ENCODE peak calls at places on chromosomes 1 and 21, in nine cellular contexts. N is tibial nerve, J is PC-3, D is tibial artery, L is colonic mucosa, Y is psoas muscle, F is OCI-LY7, S is neural progenitor cell, B is HCT116. E is an unnamed sample.
A peak's percentile ranks its signal among the peaks of the same experiment; 100 is the strongest.

GRCh38 chr1:85452859-85453430 is 12.0 kb downstream of the DDAH1 start:
- DNase-seq in N (no peak), J (no peak), D (no peak), L (no peak), Y (no peak), F (no peak), S (no peak), B (no peak), E (no peak)

GRCh38 chr1:168114845-168115244 is 21.9 kb downstream of the GPR161 start:
- DNase-seq in N (no peak), J (no peak), D (no peak), L (peak; percentile 54), Y (no peak), F (no peak), S (no peak), B (no peak), E (no peak)

GRCh38 chr1:110645962-110646735 is 28.6 kb downstream of the KCNA3 start:
- DNase-seq in N (no peak), J (peak; percentile 78), D (no peak), L (no peak), Y (no peak), F (no peak), S (no peak), B (no peak), E (no peak)

GRCh38 chr1:219659682-219660081 is 46.8 kb upstream of the ZC3H11B start:
- DNase-seq in N (no peak), J (peak; percentile 48), D (no peak), L (no peak), Y (no peak), F (no peak), S (no peak), B (no peak), E (no peak)

GRCh38 chr21:39531777-39532333 is 80.1 kb downstream of the SH3BGR start:
- DNase-seq in N (no peak), J (peak; percentile 14), D (no peak), L (no peak), Y (no peak), F (no peak), S (no peak), B (peak; percentile 7), E (no peak)

GRCh38 chr1:42333662-42334239 is 1.3 kb downstream of the FOXJ3 start:
- DNase-seq in N (no peak), J (peak; percentile 4), D (no peak), L (no peak), Y (no peak), F (peak; percentile 10), S (peak; percentile 18), B (no peak), E (no peak)

GRCh38 chr1:200337410-200337809 is 72.4 kb downstream of the ZNF281 start:
- DNase-seq in N (no peak), J (no peak), D (no peak), L (no peak), Y (no peak), F (peak; percentile 24), S (no peak), B (no peak), E (no peak)

GRCh38 chr21:36255650-36256047 is 64.3 kb upstream of the MORC3 start:
- DNase-seq in N (no peak), J (no peak), D (no peak), L (no peak), Y (no peak), F (peak; percentile 78), S (no peak), B (no peak), E (no peak)

GRCh38 chr1:81125672-81126071 is 675.1 kb upstream of the ADGRL2 start:
- DNase-seq in N (no peak), J (no peak), D (no peak), L (no peak), Y (no peak), F (no peak), S (no peak), B (no peak), E (no peak)

GRCh38 chr1:212914789-212915188 is 35.6 kb upstream of the VASH2 start:
- DNase-seq in N (no peak), J (no peak), D (no peak), L (no peak), Y (no peak), F (no peak), S (peak; percentile 37), B (no peak), E (no peak)

GRCh38 chr1:112417985-112418607 is 22.1 kb downstream of the CTTNBP2NL start:
- DNase-seq in N (no peak), J (no peak), D (no peak), L (no peak), Y (no peak), F (no peak), S (no peak), B (no peak), E (no peak)

GRCh38 chr1:20836230-20836629 is 49.1 kb upstream of the HP1BP3 start:
- DNase-seq in N (no peak), J (no peak), D (no peak), L (no peak), Y (no peak), F (no peak), S (no peak), B (no peak), E (no peak)

GRCh38 chr1:212700597-212700891 is 904 bp upstream of the BATF3 start:
- DNase-seq in N (no peak), J (no peak), D (no peak), L (peak; percentile 38), Y (no peak), F (no peak), S (no peak), B (no peak), E (no peak)

GRCh38 chr1:62381831-62382505 is 54.9 kb upstream of the USP1 start:
- DNase-seq in N (no peak), J (no peak), D (no peak), L (no peak), Y (no peak), F (no peak), S (no peak), B (no peak), E (no peak)

GRCh38 chr1:174726167-174726879 is 273.4 kb upstream of the CACYBP start:
- DNase-seq in N (no peak), J (peak; percentile 37), D (no peak), L (no peak), Y (no peak), F (peak; percentile 60), S (peak; percentile 39), B (peak; percentile 10), E (no peak)

GRCh38 chr1:9728451-9729295 is 77.1 kb downstream of the PIK3CD start:
- DNase-seq in N (no peak), J (no peak), D (no peak), L (no peak), Y (no peak), F (no peak), S (no peak), B (no peak), E (no peak)

GRCh38 chr1:9724706-9725476 is 73.4 kb downstream of the PIK3CD start:
- DNase-seq in N (no peak), J (peak; percentile 74), D (peak; percentile 46), L (peak; percentile 65), Y (no peak), F (peak; percentile 78), S (peak; percentile 80), B (peak; percentile 33), E (peak; percentile 59)

GRCh38 chr1:9723926-9724325 is 72.4 kb downstream of the PIK3CD start:
- DNase-seq in N (no peak), J (no peak), D (no peak), L (no peak), Y (no peak), F (no peak), S (no peak), B (no peak), E (no peak)

GRCh38 chr1:9726905-9727595 is 75.5 kb downstream of the PIK3CD start:
- DNase-seq in N (no peak), J (no peak), D (no peak), L (no peak), Y (no peak), F (no peak), S (no peak), B (no peak), E (no peak)

DNA sequence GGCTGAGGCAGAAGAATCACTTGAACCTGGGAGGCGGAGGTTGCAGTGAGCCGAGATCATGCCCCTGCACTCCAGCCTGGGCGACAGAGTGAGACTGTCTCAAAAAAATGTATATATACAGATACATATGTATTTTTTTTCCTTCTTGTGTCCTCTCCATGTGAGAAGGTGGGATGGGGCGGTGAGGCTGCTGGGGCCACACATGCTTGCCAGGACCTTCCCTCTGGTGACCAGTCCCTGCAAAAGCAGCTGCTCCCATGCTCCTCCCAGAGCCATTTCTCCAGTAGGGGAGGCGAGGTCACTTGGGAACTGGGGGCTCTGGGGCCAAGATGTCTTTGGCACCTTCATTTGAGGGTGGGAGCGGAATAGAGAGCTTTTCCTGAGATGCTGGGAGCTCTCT is 74.9 kb downstream of the PIK3CD start:
- DNase-seq in N (no peak), J (no peak), D (no peak), L (no peak), Y (no peak), F (no peak), S (no peak), B (no peak), E (no peak)
- H3K36me3 ChIP-seq in N (peaks cover 100% of the 10 kb centered on the region), J (peaks cover 21% of the 10 kb centered on the region), D (peaks cover 57% of the 10 kb centered on the region), L (peaks cover 15% of the 10 kb centered on the region), Y (peaks cover 1% of the 10 kb centered on the region), F (peaks cover 76% of the 10 kb centered on the region), S (no peaks in the 10 kb centered on the region), B (peaks cover 16% of the 10 kb centered on the region), E (peaks cover 45% of the 10 kb centered on the region)

DNA sequence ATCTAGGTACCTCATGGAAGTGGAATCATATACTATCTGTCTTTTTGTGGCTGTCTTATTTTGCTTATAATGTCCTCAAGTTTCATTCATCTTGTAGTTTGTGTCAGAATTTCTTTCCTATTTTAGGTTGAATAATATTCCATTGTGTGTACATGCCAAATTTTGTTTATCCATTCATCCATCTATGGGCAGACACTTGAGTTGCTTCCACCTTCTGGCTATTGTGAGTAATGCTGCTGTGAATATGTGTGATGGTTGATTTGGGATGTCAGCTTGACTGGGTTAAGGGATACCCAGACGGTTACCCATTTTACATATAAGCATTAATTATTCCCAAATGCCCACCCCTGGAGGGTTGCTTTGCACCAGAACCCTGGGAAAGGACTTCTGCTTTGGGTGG is 477.5 kb downstream of the PTPRU start:
- DNase-seq in N (no peak), J (peak; percentile 41), D (no peak), L (no peak), Y (no peak), F (no peak), S (no peak), B (no peak), E (no peak)
- TF ChIP-seq CTCF in N (no peak), J (peak; percentile 61), D (no peak), L (no peak), Y (peak; percentile 11), F (peak; percentile 42), S (peak; percentile 32), B (peak; percentile 52), E (no peak)

DNA sequence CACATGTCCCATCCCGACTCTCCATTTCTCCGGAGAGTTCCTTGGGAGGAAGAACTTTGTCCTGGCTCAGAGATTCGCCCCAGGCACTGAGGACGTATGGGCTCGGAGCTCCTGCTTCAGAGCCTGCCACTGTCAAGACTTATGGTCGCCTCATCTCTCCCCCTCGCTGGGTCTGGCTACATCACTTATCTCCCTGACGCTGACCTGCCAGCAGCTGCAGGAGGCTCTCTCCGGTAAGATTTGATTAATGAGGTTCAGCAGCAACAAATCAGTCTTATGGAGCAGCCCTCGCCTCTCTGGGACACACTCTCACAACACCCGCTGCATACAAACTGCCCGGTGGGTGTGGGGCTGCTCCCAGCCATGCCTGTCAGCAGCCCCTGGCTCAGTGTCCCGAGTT is 297.9 kb downstream of the RRAGC start:
- DNase-seq in N (no peak), J (no peak), D (no peak), L (no peak), Y (no peak), F (no peak), S (no peak), B (no peak), E (no peak)
- H3K36me3 ChIP-seq in N (no peaks in the 10 kb centered on the region), J (no peaks in the 10 kb centered on the region), D (no peaks in the 10 kb centered on the region), L (no peaks in the 10 kb centered on the region), Y (no peaks in the 10 kb centered on the region), F (no peaks in the 10 kb centered on the region), S (no peaks in the 10 kb centered on the region), B (no peaks in the 10 kb centered on the region), E (no peaks in the 10 kb centered on the region)

GRCh38 chr1:18217398-18218043 is 109.9 kb downstream of the IGSF21 start:
- DNase-seq in N (no peak), J (peak; percentile 39), D (peak; percentile 24), L (peak; percentile 63), Y (no peak), F (peak; percentile 67), S (no peak), B (peak; percentile 31), E (no peak)
- TF ChIP-seq CTCF in N (no peak), J (peak; percentile 48), D (no peak), L (peak; percentile 33), Y (no peak), F (peak; percentile 83), S (peak; percentile 47), B (peak; percentile 71), E (peak; percentile 40)

E was measured in heart right ventricle.